ENCODE peak calls at places on chromosome 15, in six cellular contexts. C is WTC11, E is foreskin fibroblast, L is psoas muscle, U is stomach, Z is A549. R is an unnamed sample.

GRCh38 chr15:74783072-74783807 is 1.4 kb downstream of the CSK start:
- DNase-seq in C (no peak), E (peak), L (no peak), U (no peak), Z (no peak), R (peak)

GRCh38 chr15:44099671-44100070 is 95.4 kb downstream of the FRMD5 start:
- DNase-seq in C (no peak), E (peak), L (no peak), U (no peak), Z (no peak), R (no peak)

GRCh38 chr15:86183765-86184491 is 104.3 kb downstream of the AGBL1 start:
- DNase-seq in C (no peak), E (no peak), L (peak), U (no peak), Z (no peak), R (peak)

GRCh38 chr15:52805351-52806283 is 15.5 kb upstream of the ONECUT1 start:
- DNase-seq in C (peak), E (peak), L (no peak), U (no peak), Z (no peak), R (peak)

GRCh38 chr15:28004143-28005003 is 94.7 kb downstream of the OCA2 start:
- DNase-seq in C (no peak), E (no peak), L (no peak), U (no peak), Z (no peak), R (no peak)

GRCh38 chr15:40815042-40815678 is 7.9 kb upstream of the DNAJC17 start:
- DNase-seq in C (no peak), E (peak), L (no peak), U (peak), Z (no peak), R (no peak)

GRCh38 chr15:56883088-56883487 is 35.4 kb upstream of the TCF12 start:
- DNase-seq in C (no peak), E (no peak), L (no peak), U (no peak), Z (no peak), R (no peak)

GRCh38 chr15:52103217-52104207 is 9.1 kb downstream of the BCL2L10 start:
- DNase-seq in C (no peak), E (peak), L (peak), U (no peak), Z (peak), R (no peak)

GRCh38 chr15:76905855-76906254 is 715 bp upstream of the SCAPER start:
- DNase-seq in C (no peak), E (no peak), L (no peak), U (no peak), Z (no peak), R (no peak)

GRCh38 chr15:94734460-94734859 is 503.1 kb downstream of the MCTP2 start:
- DNase-seq in C (no peak), E (no peak), L (no peak), U (no peak), Z (no peak), R (no peak)

GRCh38 chr15:72535911-72536310 is 61.8 kb downstream of the ARIH1 start:
- DNase-seq in C (no peak), E (peak), L (no peak), U (no peak), Z (no peak), R (no peak)

GRCh38 chr15:68258684-68259083 is 18.9 kb upstream of the FEM1B start:
- DNase-seq in C (no peak), E (peak), L (peak), U (no peak), Z (no peak), R (no peak)

GRCh38 chr15:68252925-68253534 is 23.5 kb upstream of the CLN6 start:
- DNase-seq in C (no peak), E (peak), L (no peak), U (peak), Z (peak), R (peak)

GRCh38 chr15:68261241-68261640 is 16.3 kb upstream of the FEM1B start:
- DNase-seq in C (no peak), E (peak), L (no peak), U (no peak), Z (no peak), R (no peak)

GRCh38 chr15:68259883-68260282 is 17.7 kb upstream of the FEM1B start:
- DNase-seq in C (no peak), E (no peak), L (no peak), U (no peak), Z (no peak), R (no peak)

DNA sequence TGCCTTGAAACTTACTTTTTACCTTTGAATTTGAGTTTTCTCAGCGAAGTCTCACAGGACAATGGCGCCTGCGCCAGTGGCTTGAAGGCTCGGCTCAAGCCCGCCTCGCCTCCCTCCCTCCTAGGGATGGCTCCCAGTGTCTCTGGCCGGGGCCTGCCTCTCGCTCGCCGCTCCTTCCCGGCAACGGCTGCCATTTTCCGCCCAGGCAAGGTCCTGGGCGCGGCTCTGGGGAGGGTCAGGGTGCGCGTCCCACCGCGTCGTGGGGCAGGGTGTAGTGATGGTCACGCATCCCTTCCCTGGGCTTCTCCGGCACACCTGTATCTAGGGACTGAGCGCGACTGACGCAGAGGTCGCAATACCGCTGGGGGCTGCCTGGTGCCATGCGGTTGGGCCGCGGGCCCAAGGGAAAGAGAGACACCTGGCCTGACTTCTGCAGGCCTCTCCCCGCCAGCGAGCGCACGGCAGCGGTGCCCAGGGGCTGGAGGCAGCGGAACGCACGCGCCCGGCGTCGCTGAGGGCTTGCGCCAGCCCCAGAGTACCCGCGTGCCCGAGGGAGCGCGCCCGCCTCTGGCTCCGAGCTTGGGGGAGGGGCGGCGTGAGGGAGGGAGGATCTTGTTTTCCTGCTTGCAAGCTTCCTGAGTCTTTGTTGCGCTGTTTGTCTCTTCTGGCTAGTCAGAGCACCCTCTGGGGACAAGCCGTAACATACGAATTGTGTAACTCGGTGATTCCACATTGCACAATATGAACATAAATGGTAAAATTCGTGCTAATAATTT is 20.7 kb upstream of the FEM1B start:
- DNase-seq in C (peak), E (peak), L (peak), U (peak), Z (peak), R (peak)
- TF ChIP-seq CTCF in C (no peak), E (no peak), L (no peak), U (no peak), Z (no peak), R (no peak)

DNA sequence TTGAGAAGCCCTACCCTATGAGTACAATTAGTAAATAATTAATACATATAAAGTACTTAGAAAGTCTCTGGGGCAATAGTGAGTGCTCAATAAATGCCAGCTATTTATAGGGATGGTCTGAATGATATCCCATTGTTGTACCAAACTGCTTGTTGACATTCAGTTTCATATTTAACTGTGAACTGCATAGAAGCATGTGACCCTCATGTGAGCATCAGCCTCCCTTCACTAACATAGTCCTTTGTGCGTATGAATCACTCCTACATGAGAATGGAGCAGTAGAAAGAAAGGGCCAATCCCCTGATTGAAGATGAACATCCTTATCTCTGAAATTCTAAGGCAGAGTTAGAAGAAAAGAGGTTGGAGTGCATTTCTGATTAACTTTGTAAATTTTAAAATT is 68.7 kb upstream of the ATP10A start:
- DNase-seq in C (no peak), E (no peak), L (no peak), U (no peak), Z (no peak), R (no peak)
- TF ChIP-seq CTCF in C (no peak), E (no peak), L (no peak), U (no peak), Z (no peak), R (no peak)

GRCh38 chr15:89772933-89773583 is 3.1 kb upstream of the MESP2 start:
- DNase-seq in C (no peak), E (peak), L (no peak), U (no peak), Z (peak), R (no peak)
- TF ChIP-seq CTCF in C (no peak), E (peak), L (no peak), U (no peak), Z (no peak), R (no peak)

GRCh38 chr15:38726187-38726586 is 161.6 kb upstream of the RASGRP1 start:
- DNase-seq in C (no peak), E (no peak), L (no peak), U (no peak), Z (no peak), R (no peak)

GRCh38 chr15:38721549-38721948 is 156.9 kb upstream of the RASGRP1 start:
- DNase-seq in C (no peak), E (peak), L (no peak), U (no peak), Z (no peak), R (no peak)

DNA sequence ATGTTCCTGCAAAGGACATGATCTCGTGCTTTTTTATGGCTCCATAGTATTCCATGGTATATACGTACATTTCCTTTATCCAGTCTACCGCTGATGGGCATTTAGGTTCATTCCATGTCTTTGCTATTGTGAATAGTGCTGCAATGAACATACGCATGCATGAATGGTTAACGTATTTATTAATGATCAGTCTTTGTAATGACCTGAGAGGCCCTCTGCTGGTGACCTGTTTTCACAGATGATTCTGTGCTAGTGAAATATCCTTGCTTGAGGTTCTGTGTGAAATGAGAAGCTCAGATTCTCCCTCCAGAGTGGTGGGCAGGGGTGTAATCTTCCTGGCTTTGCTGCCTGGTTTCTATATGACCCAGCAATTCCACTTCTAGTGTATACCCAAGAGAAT is 160.2 kb upstream of the RASGRP1 start:
- DNase-seq in C (no peak), E (peak), L (no peak), U (no peak), Z (no peak), R (no peak)
- TF ChIP-seq CTCF in C (no peak), E (no peak), L (no peak), U (no peak), Z (no peak), R (no peak)

GRCh38 chr15:87756072-87756471 is 500.5 kb downstream of the NTRK3 start:
- DNase-seq in C (no peak), E (no peak), L (no peak), U (no peak), Z (no peak), R (no peak)
- TF ChIP-seq CTCF in C (no peak), E (no peak), L (no peak), U (no peak), Z (no peak), R (no peak)

GRCh38 chr15:80183886-80184285 is 31.1 kb downstream of the FAH start:
- DNase-seq in C (no peak), E (peak), L (no peak), U (no peak), Z (no peak), R (peak)
- TF ChIP-seq CTCF in C (no peak), E (peak), L (peak), U (no peak), Z (peak), R (peak)

DNA sequence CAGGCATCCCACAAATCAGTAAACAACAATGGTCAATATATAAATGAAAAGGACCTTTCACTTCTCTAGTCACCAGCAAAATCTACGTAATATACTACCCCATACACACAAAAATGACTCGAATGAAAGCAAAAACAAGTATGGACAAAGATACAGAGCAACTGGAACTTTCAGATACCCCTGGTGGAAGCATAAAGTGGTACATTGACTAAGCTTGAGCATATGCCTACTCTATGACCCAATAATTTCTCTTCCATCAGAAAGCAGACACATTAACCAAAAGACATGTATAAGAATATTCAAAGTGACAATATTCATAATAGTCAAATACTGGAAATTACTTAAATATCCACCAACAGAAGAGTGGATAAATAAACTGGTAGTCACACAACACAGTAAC is 86.0 kb downstream of the EFL1 start:
- DNase-seq in C (no peak), E (no peak), L (no peak), U (no peak), Z (no peak), R (no peak)
- TF ChIP-seq CTCF in C (no peak), E (no peak), L (no peak), U (no peak), Z (no peak), R (no peak)

GRCh38 chr15:63911160-63911559 is 77.4 kb upstream of the HERC1 start:
- DNase-seq in C (no peak), E (no peak), L (no peak), U (no peak), Z (no peak), R (no peak)
- TF ChIP-seq CTCF in C (no peak), E (no peak), L (no peak), U (no peak), Z (peak), R (no peak)

R was measured in neural progenitor cell.